ENCODE peak calls at places on chromosomes 1 and 21, in seven cellular contexts. One of them, this sample, is unnamed.

GRCh38 chr1:89605692-89606091 is 27.2 kb upstream of the LRRC8C start:
- DNase-seq in GM12891: no peak
- DNase-seq in sigmoid colon: no peak
- DNase-seq in upper lobe of left lung: no peak
- DNase-seq in K562: no peak
- DNase-seq in stomach: no peak
- DNase-seq in HCT116: peak
- DNase-seq in this sample: no peak

GRCh38 chr1:21818661-21819060 is 6.6 kb downstream of the LDLRAD2 start:
- DNase-seq in GM12891: peak
- DNase-seq in HCT116: peak
- DNase-seq in K562: peak
- DNase-seq in sigmoid colon: no peak
- DNase-seq in upper lobe of left lung: peak
- DNase-seq in stomach: peak
- DNase-seq in this sample: peak

GRCh38 chr1:175207971-175208370 is 15.4 kb upstream of the KIAA0040 start:
- DNase-seq in sigmoid colon: no peak
- DNase-seq in GM12891: no peak
- DNase-seq in HCT116: no peak
- DNase-seq in K562: no peak
- DNase-seq in stomach: no peak
- DNase-seq in upper lobe of left lung: no peak
- DNase-seq in this sample: no peak

GRCh38 chr1:77473690-77474089 is 191.9 kb downstream of the AK5 start:
- DNase-seq in K562: no peak
- DNase-seq in HCT116: no peak
- DNase-seq in stomach: no peak
- DNase-seq in GM12891: no peak
- DNase-seq in sigmoid colon: no peak
- DNase-seq in upper lobe of left lung: no peak
- DNase-seq in this sample: no peak

GRCh38 chr21:39321424-39321823 is 8.0 kb upstream of the BRWD1 start:
- DNase-seq in HCT116: no peak
- DNase-seq in sigmoid colon: no peak
- DNase-seq in GM12891: no peak
- DNase-seq in stomach: no peak
- DNase-seq in K562: no peak
- DNase-seq in upper lobe of left lung: no peak
- DNase-seq in this sample: no peak

GRCh38 chr1:174352883-174353608 is 94.7 kb upstream of the GPR52 start:
- DNase-seq in stomach: no peak
- DNase-seq in HCT116: no peak
- DNase-seq in sigmoid colon: no peak
- DNase-seq in K562: no peak
- DNase-seq in upper lobe of left lung: no peak
- DNase-seq in GM12891: no peak
- DNase-seq in this sample: no peak

GRCh38 chr1:8194481-8195227 is 123.3 kb upstream of the SLC45A1 start:
- DNase-seq in K562: no peak
- DNase-seq in sigmoid colon: no peak
- DNase-seq in upper lobe of left lung: no peak
- DNase-seq in stomach: no peak
- DNase-seq in HCT116: peak
- DNase-seq in GM12891: no peak
- DNase-seq in this sample: no peak

GRCh38 chr1:74180490-74180889 is 17.5 kb downstream of the LRRIQ3 start:
- DNase-seq in sigmoid colon: no peak
- DNase-seq in stomach: no peak
- DNase-seq in K562: no peak
- DNase-seq in GM12891: no peak
- DNase-seq in upper lobe of left lung: no peak
- DNase-seq in HCT116: no peak
- DNase-seq in this sample: no peak

GRCh38 chr1:169692766-169693460 is 18.5 kb downstream of the SELL start:
- DNase-seq in HCT116: no peak
- DNase-seq in K562: no peak
- DNase-seq in stomach: no peak
- DNase-seq in upper lobe of left lung: no peak
- DNase-seq in GM12891: no peak
- DNase-seq in sigmoid colon: no peak
- DNase-seq in this sample: no peak

GRCh38 chr1:10788592-10789006 is 7.8 kb downstream of the CASZ1 start:
- DNase-seq in GM12891: no peak
- DNase-seq in HCT116: no peak
- DNase-seq in upper lobe of left lung: peak
- DNase-seq in stomach: peak
- DNase-seq in K562: no peak
- DNase-seq in sigmoid colon: peak
- DNase-seq in this sample: no peak

GRCh38 chr21:36716836-36717235 is 17.9 kb downstream of the SIM2 start:
- DNase-seq in K562: no peak
- DNase-seq in GM12891: no peak
- DNase-seq in stomach: no peak
- DNase-seq in HCT116: no peak
- DNase-seq in sigmoid colon: no peak
- DNase-seq in upper lobe of left lung: no peak
- DNase-seq in this sample: no peak

GRCh38 chr1:1763657-1764621 is 14.3 kb downstream of the NADK start:
- DNase-seq in upper lobe of left lung: peak
- DNase-seq in sigmoid colon: no peak
- DNase-seq in stomach: peak
- DNase-seq in HCT116: no peak
- DNase-seq in K562: no peak
- DNase-seq in GM12891: no peak
- DNase-seq in this sample: no peak

GRCh38 chr1:150366416-150367296 is 2.7 kb downstream of the RPRD2 start:
- DNase-seq in HCT116: no peak
- DNase-seq in stomach: no peak
- DNase-seq in K562: no peak
- DNase-seq in GM12891: no peak
- DNase-seq in sigmoid colon: no peak
- DNase-seq in upper lobe of left lung: no peak
- DNase-seq in this sample: no peak

GRCh38 chr1:150362721-150363425 is 1.1 kb upstream of the RPRD2 start:
- DNase-seq in upper lobe of left lung: no peak
- DNase-seq in K562: no peak
- DNase-seq in stomach: no peak
- DNase-seq in sigmoid colon: peak
- DNase-seq in GM12891: no peak
- DNase-seq in HCT116: no peak
- DNase-seq in this sample: no peak

GRCh38 chr1:150363426-150364230 is at the start of gene RPRD2:
- DNase-seq in K562: peak
- DNase-seq in upper lobe of left lung: peak
- DNase-seq in GM12891: peak
- DNase-seq in stomach: peak
- DNase-seq in HCT116: peak
- DNase-seq in sigmoid colon: peak
- DNase-seq in this sample: peak

GRCh38 chr1:150365945-150366344 is 2.0 kb downstream of the RPRD2 start:
- DNase-seq in GM12891: no peak
- DNase-seq in upper lobe of left lung: no peak
- DNase-seq in sigmoid colon: no peak
- DNase-seq in K562: no peak
- DNase-seq in stomach: no peak
- DNase-seq in HCT116: no peak
- DNase-seq in this sample: no peak

GRCh38 chr1:150364231-150365003 is 470 bp downstream of the RPRD2 start:
- DNase-seq in K562: peak
- DNase-seq in GM12891: peak
- DNase-seq in upper lobe of left lung: peak
- DNase-seq in stomach: peak
- DNase-seq in HCT116: peak
- DNase-seq in sigmoid colon: peak
- DNase-seq in this sample: peak
- TF ChIP-seq POLR2AphosphoS5 in K562: peak
- TF ChIP-seq POLR2AphosphoS5 in GM12891: peak
- TF ChIP-seq POLR2AphosphoS5 in upper lobe of left lung: peak
- TF ChIP-seq POLR2AphosphoS5 in stomach: peak
- TF ChIP-seq POLR2AphosphoS5 in HCT116: peak
- TF ChIP-seq POLR2AphosphoS5 in sigmoid colon: peak
- TF ChIP-seq POLR2AphosphoS5 in this sample: peak

GRCh38 chr1:94236021-94236491 is 1.3 kb downstream of the ARHGAP29 start:
- DNase-seq in K562: no peak
- DNase-seq in stomach: no peak
- DNase-seq in upper lobe of left lung: no peak
- DNase-seq in sigmoid colon: no peak
- DNase-seq in GM12891: no peak
- DNase-seq in HCT116: no peak
- DNase-seq in this sample: no peak

GRCh38 chr1:94236630-94237290 is 624 bp downstream of the ARHGAP29 start:
- DNase-seq in sigmoid colon: peak
- DNase-seq in K562: no peak
- DNase-seq in GM12891: no peak
- DNase-seq in stomach: peak
- DNase-seq in upper lobe of left lung: peak
- DNase-seq in HCT116: no peak
- DNase-seq in this sample: no peak

GRCh38 chr1:94239796-94240195 is 2.4 kb upstream of the ARHGAP29 start:
- DNase-seq in K562: no peak
- DNase-seq in HCT116: no peak
- DNase-seq in GM12891: no peak
- DNase-seq in sigmoid colon: no peak
- DNase-seq in upper lobe of left lung: no peak
- DNase-seq in stomach: no peak
- DNase-seq in this sample: no peak

GRCh38 chr1:94235189-94236020 is 2.0 kb downstream of the ARHGAP29 start:
- DNase-seq in upper lobe of left lung: no peak
- DNase-seq in HCT116: no peak
- DNase-seq in stomach: no peak
- DNase-seq in sigmoid colon: no peak
- DNase-seq in K562: no peak
- DNase-seq in GM12891: no peak
- DNase-seq in this sample: no peak

DNA sequence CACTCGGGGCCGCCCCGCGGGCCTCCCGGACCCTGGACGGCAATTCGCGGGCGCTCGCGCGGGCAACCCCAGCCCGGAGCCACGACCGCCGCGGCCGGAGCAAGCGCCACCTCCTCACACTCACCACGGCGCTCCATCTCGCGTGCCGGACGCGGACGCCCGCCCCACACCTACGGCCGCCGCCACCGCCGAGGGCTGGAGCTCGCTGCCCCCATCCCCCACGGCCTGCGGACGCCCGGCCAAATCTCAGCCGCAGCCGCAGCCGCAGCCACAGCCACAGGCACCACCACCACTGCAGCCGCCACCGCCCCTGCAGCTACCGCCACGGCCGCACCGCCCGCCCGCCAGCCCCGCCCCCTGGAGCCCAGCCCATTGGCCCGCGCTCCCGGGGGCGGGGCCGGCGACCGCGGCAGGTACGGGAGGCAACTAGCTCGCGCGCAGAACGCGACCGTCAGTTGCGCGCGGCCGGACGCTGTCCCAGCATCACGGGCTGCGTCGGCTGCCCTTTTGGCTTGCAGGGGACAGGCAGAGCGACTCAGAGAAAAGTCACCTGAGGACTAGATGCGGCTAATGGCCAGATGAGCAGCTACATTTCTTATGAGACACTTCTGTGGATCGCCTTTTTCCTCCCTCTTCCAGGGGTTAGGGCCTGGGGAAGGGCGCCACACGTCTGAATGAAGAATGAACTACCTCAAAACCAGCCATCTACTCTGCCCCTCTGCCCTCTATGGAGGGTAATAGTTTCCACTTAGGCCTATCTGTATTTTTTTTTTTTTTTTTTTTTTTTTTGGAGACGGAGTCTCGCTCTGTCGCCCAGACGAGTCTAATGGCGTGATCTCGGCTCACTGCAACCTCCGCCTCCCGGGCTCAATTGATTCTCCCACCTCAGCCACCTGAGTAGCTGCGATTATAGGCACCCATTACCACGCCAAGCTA is at the start of gene ARHGAP29:
- DNase-seq in stomach: peak
- DNase-seq in GM12891: peak
- DNase-seq in HCT116: peak
- DNase-seq in K562: peak
- DNase-seq in upper lobe of left lung: peak
- DNase-seq in sigmoid colon: peak
- DNase-seq in this sample: peak
- TF ChIP-seq POLR2A in stomach: no peak
- TF ChIP-seq POLR2A in GM12891: no peak
- TF ChIP-seq POLR2A in HCT116: peak
- TF ChIP-seq POLR2A in K562: no peak
- TF ChIP-seq POLR2A in upper lobe of left lung: peak
- TF ChIP-seq POLR2A in sigmoid colon: no peak
- TF ChIP-seq POLR2A in this sample: no peak

GRCh38 chr1:43991476-43992231 is at the start of gene CCDC24:
- DNase-seq in HCT116: peak
- DNase-seq in K562: peak
- DNase-seq in sigmoid colon: peak
- DNase-seq in stomach: peak
- DNase-seq in upper lobe of left lung: peak
- DNase-seq in GM12891: peak
- DNase-seq in this sample: peak
- TF ChIP-seq POLR2AphosphoS5 in HCT116: peak
- TF ChIP-seq POLR2AphosphoS5 in K562: no peak
- TF ChIP-seq POLR2AphosphoS5 in sigmoid colon: peak
- TF ChIP-seq POLR2AphosphoS5 in stomach: peak
- TF ChIP-seq POLR2AphosphoS5 in upper lobe of left lung: peak
- TF ChIP-seq POLR2AphosphoS5 in GM12891: no peak
- TF ChIP-seq POLR2AphosphoS5 in this sample: no peak

GRCh38 chr1:44808063-44808937 is at the start of gene BTBD19:
- DNase-seq in upper lobe of left lung: peak
- DNase-seq in GM12891: no peak
- DNase-seq in K562: peak
- DNase-seq in stomach: peak
- DNase-seq in HCT116: no peak
- DNase-seq in sigmoid colon: peak
- DNase-seq in this sample: no peak
- TF ChIP-seq POLR2A in upper lobe of left lung: no peak
- TF ChIP-seq POLR2A in GM12891: no peak
- TF ChIP-seq POLR2A in K562: no peak
- TF ChIP-seq POLR2A in stomach: no peak
- TF ChIP-seq POLR2A in HCT116: peak
- TF ChIP-seq POLR2A in sigmoid colon: no peak
- TF ChIP-seq POLR2A in this sample: no peak

GRCh38 chr1:204950353-204951001 is 79.8 kb downstream of the NFASC start:
- DNase-seq in HCT116: no peak
- DNase-seq in sigmoid colon: no peak
- DNase-seq in K562: no peak
- DNase-seq in GM12891: no peak
- DNase-seq in stomach: no peak
- DNase-seq in upper lobe of left lung: no peak
- DNase-seq in this sample: no peak
- TF ChIP-seq POLR2AphosphoS5 in HCT116: no peak
- TF ChIP-seq POLR2AphosphoS5 in sigmoid colon: no peak
- TF ChIP-seq POLR2AphosphoS5 in K562: no peak
- TF ChIP-seq POLR2AphosphoS5 in GM12891: no peak
- TF ChIP-seq POLR2AphosphoS5 in stomach: no peak
- TF ChIP-seq POLR2AphosphoS5 in upper lobe of left lung: no peak
- TF ChIP-seq POLR2AphosphoS5 in this sample: no peak

GRCh38 chr21:29378814-29379213 is 80.1 kb downstream of the BACH1 start:
- DNase-seq in K562: no peak
- DNase-seq in GM12891: no peak
- DNase-seq in stomach: peak
- DNase-seq in upper lobe of left lung: no peak
- DNase-seq in HCT116: no peak
- DNase-seq in sigmoid colon: no peak
- DNase-seq in this sample: no peak
- TF ChIP-seq POLR2A in K562: no peak
- TF ChIP-seq POLR2A in GM12891: no peak
- TF ChIP-seq POLR2A in stomach: no peak
- TF ChIP-seq POLR2A in upper lobe of left lung: no peak
- TF ChIP-seq POLR2A in HCT116: no peak
- TF ChIP-seq POLR2A in sigmoid colon: no peak
- TF ChIP-seq POLR2A in this sample: no peak

This sample was measured in GM12892.